ENCODE peak calls at places on chromosome 22, in four cellular contexts. Y is body of pancreas; O is CD8-positive, alpha-beta memory T cell; Z is A673. K is an unnamed sample. For H3K4me1, the result is how much of the 10 kb centered on the place peaks cover.

GRCh38 chr22:46878549-46878948 is 116.1 kb downstream of the TBC1D22A start:
- DNase-seq in Y (no peak), O (no peak), Z (no peak), K (no peak)

GRCh38 chr22:39665229-39665628 is 94.7 kb downstream of the CACNA1I start:
- DNase-seq in Y (no peak), O (no peak), Z (no peak), K (no peak)

GRCh38 chr22:42758929-42759629 is 38.4 kb upstream of the A4GALT start:
- DNase-seq in Y (no peak), O (no peak), Z (no peak), K (no peak)

GRCh38 chr22:29751139-29751538 is 15.7 kb downstream of the ZMAT5 start:
- DNase-seq in Y (no peak), O (no peak), Z (no peak), K (peak)

GRCh38 chr22:37669586-37669985 is 5.8 kb upstream of the LGALS1 start:
- DNase-seq in Y (no peak), O (no peak), Z (no peak), K (no peak)

GRCh38 chr22:18088825-18089568 is 11.2 kb downstream of the PEX26 start:
- DNase-seq in Y (peak), O (no peak), Z (no peak), K (no peak)

GRCh38 chr22:41538583-41538982 is 5.7 kb downstream of the POLR3H start:
- DNase-seq in Y (no peak), O (no peak), Z (no peak), K (no peak)

GRCh38 chr22:32842486-32842885 is 41.0 kb downstream of the TIMP3 start:
- DNase-seq in Y (no peak), O (no peak), Z (no peak), K (no peak)

GRCh38 chr22:47052236-47053012 is 290.0 kb downstream of the TBC1D22A start:
- DNase-seq in Y (no peak), O (no peak), Z (no peak), K (no peak)

GRCh38 chr22:20484948-20485683 is 10.5 kb downstream of the KLHL22 start:
- DNase-seq in Y (no peak), O (no peak), Z (no peak), K (no peak)

GRCh38 chr22:32348031-32348611 is 9.5 kb upstream of the RFPL3 start:
- DNase-seq in Y (no peak), O (no peak), Z (no peak), K (no peak)

GRCh38 chr22:32583921-32584335 is 109.3 kb downstream of the FBXO7 start:
- DNase-seq in Y (no peak), O (no peak), Z (no peak), K (no peak)

GRCh38 chr22:46959369-46959768 is 196.9 kb downstream of the TBC1D22A start:
- DNase-seq in Y (no peak), O (no peak), Z (no peak), K (no peak)

DNA sequence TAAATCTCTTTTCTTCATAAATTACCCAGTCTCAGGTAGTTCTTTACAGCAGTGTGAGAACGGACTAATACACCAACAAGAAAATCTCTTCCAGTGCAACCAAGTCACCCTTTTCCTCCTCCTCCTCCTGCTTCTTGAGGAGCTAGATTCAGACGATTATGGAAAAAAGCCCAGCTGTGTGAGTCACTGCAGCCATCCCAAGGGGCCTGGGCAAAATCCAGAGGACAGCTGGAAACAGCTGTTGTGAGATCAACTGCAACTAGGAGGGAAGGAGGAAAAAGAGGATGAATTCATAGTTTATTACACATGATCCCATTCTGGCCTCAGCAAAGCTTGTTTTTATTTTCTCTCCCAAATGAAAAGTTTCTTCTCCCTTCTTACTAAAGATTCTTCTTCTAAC is 32.9 kb downstream of the RBFOX2 start:
- DNase-seq in Y (peak), O (no peak), Z (peak), K (no peak)
- H3K27ac ChIP-seq in Y (no peak), O (no peak), Z (peak), K (no peak)

DNA sequence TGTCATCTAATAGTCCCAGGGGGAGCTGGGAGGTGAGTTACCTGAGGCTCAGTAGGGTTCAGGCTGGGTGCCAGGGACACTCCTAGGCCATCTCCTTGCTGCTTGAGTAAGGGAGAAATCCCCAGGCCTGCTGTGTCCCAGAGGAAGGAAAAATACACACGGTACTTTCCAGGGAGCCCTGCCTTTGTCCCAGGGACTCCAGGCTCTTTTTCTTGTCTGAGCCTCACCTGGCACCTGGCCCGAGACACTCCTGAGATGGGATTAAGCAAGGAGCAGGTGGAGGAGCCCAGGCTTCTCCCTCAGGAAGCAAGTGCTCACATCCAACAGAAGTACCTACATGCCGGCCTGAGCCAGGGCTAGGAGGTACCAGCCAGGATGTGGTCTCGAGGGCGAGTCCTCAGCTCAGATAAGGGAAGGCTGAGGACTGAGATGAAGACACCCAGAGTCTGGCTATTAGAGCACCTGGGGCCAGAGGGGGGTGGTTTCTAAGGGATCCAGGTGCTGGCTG is 899 bp upstream of the KLHDC7B start:
- DNase-seq in Y (peak), O (no peak), Z (no peak), K (no peak)
- H3K4me1 ChIP-seq in Y (under half), O (under half), Z (under half), K (half or more)

DNA sequence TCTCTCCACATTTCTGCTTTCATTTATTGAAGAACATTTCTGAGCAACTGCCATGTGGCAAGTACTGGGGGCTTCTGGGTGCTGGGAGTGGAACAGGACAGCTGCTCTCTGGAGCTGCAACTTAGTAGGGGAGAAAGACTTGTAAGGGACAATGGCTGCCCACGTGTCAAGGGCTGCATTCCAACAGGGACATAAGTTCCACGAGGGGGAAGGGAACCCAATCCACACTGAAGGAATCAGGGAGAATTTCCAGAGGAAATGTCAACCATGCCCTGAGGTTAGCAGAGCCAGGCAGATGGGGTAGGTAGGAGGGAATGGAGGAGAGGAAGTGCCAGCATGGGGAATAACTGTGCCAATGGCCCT is 1.7 kb downstream of the MAPK8IP2 start:
- DNase-seq in Y (no peak), O (no peak), Z (no peak), K (no peak)
- H3K27ac ChIP-seq in Y (no peak), O (no peak), Z (no peak), K (no peak)

GRCh38 chr22:36256474-36256873 is 3.5 kb downstream of the APOL1 start:
- DNase-seq in Y (no peak), O (no peak), Z (no peak), K (no peak)

GRCh38 chr22:36253523-36254490 is 874 bp downstream of the APOL1 start:
- DNase-seq in Y (peak), O (no peak), Z (no peak), K (no peak)

GRCh38 chr22:36257948-36258674 is 5.2 kb downstream of the APOL1 start:
- DNase-seq in Y (no peak), O (no peak), Z (no peak), K (no peak)

GRCh38 chr22:36258750-36259619 is 6.1 kb downstream of the APOL1 start:
- DNase-seq in Y (no peak), O (no peak), Z (peak), K (no peak)

DNA sequence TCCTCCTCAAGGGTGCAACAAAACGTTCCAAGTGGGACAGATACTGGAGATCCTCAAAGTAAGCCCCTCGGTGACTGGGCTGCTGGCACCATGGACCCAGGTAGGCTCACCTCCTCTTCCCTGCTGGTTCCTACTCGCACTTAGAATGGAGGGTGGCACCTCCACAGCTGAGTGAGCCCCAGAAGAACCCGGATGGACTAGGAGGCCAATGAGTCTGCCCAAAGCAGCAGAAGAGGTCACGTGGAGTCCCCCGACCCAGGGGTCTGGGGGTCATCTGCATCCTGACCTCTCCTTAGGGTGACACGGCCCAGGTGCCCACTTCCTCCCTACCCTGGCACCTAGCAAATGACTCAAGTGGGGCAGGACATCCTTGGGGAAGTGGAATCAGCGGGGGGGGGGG is 4.4 kb downstream of the APOL1 start:
- DNase-seq in Y (no peak), O (no peak), Z (no peak), K (no peak)
- H3K4me1 ChIP-seq in Y (under half), O (half or more), Z (under half), K (under half)

GRCh38 chr22:23750744-23751440 is at the start of gene ZNF70:
- DNase-seq in Y (peak), O (peak), Z (peak), K (peak)
- H3K27ac ChIP-seq in Y (peak), O (peak), Z (peak), K (peak)

GRCh38 chr22:17083811-17084540 is 824 bp upstream of the IL17RA start:
- DNase-seq in Y (no peak), O (no peak), Z (no peak), K (no peak)
- H3K4me1 ChIP-seq in Y (under half), O (under half), Z (under half), K (under half)

K was measured in CD4-positive, CD25-positive, alpha-beta regulatory T cell.